ENCODE peak calls at places on chromosome 22, in five cellular contexts. V is T-cell, A is NB4, F is HuH-7.5, U is ELR. X is an unnamed sample.

GRCh38 chr22:42432020-42432596 is at the start of gene NFAM1:
- DNase-seq in V (no peak), A (peak), F (no peak), U (no peak), X (no peak)

GRCh38 chr22:43884600-43885318 is 7.1 kb downstream of the PNPLA5 start:
- DNase-seq in V (peak), A (peak), F (peak), U (peak), X (peak)

GRCh38 chr22:48750282-48750681 is 1077.4 kb downstream of the BRD1 start:
- DNase-seq in V (no peak), A (no peak), F (no peak), U (no peak), X (no peak)

GRCh38 chr22:29205598-29206371 is at the start of gene EMID1:
- DNase-seq in V (no peak), A (peak), F (peak), U (peak), X (peak)

GRCh38 chr22:45757936-45758335 is 86.3 kb downstream of the ATXN10 start:
- DNase-seq in V (no peak), A (no peak), F (no peak), U (no peak), X (no peak)

GRCh38 chr22:44205713-44206645 is 25.3 kb downstream of the PARVG start:
- DNase-seq in V (no peak), A (no peak), F (no peak), U (no peak), X (peak)

GRCh38 chr22:36818010-36818642 is 1.3 kb upstream of the PVALB start:
- DNase-seq in V (no peak), A (no peak), F (no peak), U (peak), X (no peak)

GRCh38 chr22:41917906-41918791 is 3.3 kb upstream of the SHISA8 start:
- DNase-seq in V (no peak), A (peak), F (no peak), U (peak), X (no peak)

GRCh38 chr22:41267958-41268357 is 18.0 kb downstream of the RANGAP1 start:
- DNase-seq in V (no peak), A (no peak), F (no peak), U (no peak), X (no peak)

GRCh38 chr22:37312549-37313183 is 30.4 kb downstream of the CYTH4 start:
- DNase-seq in V (no peak), A (no peak), F (no peak), U (no peak), X (no peak)

GRCh38 chr22:27572267-27572666 is 229.3 kb downstream of the MN1 start:
- DNase-seq in V (no peak), A (no peak), F (no peak), U (no peak), X (no peak)

GRCh38 chr22:43094085-43094484 is 4.9 kb upstream of the TTLL1 start:
- DNase-seq in V (no peak), A (peak), F (no peak), U (peak), X (no peak)

GRCh38 chr22:25219211-25219689 is at the start of gene CRYBB2:
- DNase-seq in V (no peak), A (no peak), F (no peak), U (no peak), X (no peak)

GRCh38 chr22:37185646-37186227 is 2.3 kb downstream of the C1QTNF6 start:
- DNase-seq in V (no peak), A (no peak), F (no peak), U (no peak), X (no peak)